ENCODE peak calls at places on chromosomes 16 and 17, in ten cellular contexts. H is iPS DF 6.9, Q is progenitor cell of endocrine pancreas, L is HuH-7.5, I is HFFc6, G is psoas muscle, D is SJCRH30, U is OCI-M1, J is iris pigment epithelial cell, O is HL-60. K is an unnamed sample.

GRCh38 chr17:31508310-31509094 is 117.0 kb downstream of the RAB11FIP4 start:
- DNase-seq in L (no peak), H (no peak), Q (no peak), I (no peak), D (no peak), U (peak), O (no peak), G (peak), J (no peak), K (no peak)

GRCh38 chr17:42872251-42872965 is 21.4 kb downstream of the AOC3 start:
- DNase-seq in D (no peak), I (no peak), J (no peak), H (no peak), Q (no peak), O (no peak), U (no peak), L (no peak), G (no peak), K (no peak)

GRCh38 chr17:42950044-42950783 is 14.0 kb downstream of the AARSD1 start:
- DNase-seq in U (no peak), J (no peak), L (no peak), G (no peak), H (no peak), Q (no peak), I (no peak), D (no peak), O (no peak), K (no peak)

GRCh38 chr16:51119576-51120288 is 31.3 kb downstream of the SALL1 start:
- DNase-seq in O (no peak), I (no peak), G (no peak), Q (no peak), J (no peak), D (no peak), L (no peak), H (no peak), U (no peak), K (no peak)

GRCh38 chr16:55207679-55208294 is 116.2 kb upstream of the IRX6 start:
- DNase-seq in O (no peak), U (no peak), G (no peak), J (no peak), D (peak), H (no peak), I (no peak), L (no peak), Q (no peak), K (no peak)

GRCh38 chr16:27245276-27246231 is 23.0 kb downstream of the NSMCE1 start:
- DNase-seq in I (peak), G (peak), D (no peak), J (peak), U (no peak), O (no peak), L (no peak), H (no peak), Q (no peak), K (no peak)

GRCh38 chr16:19290860-19291259 is 5.3 kb downstream of the CLEC19A start:
- DNase-seq in U (no peak), Q (no peak), L (no peak), D (no peak), I (no peak), G (no peak), J (no peak), H (no peak), O (no peak), K (no peak)

GRCh38 chr16:85187002-85187401 is 74.7 kb upstream of the CIBAR2 start:
- DNase-seq in J (peak), O (no peak), G (peak), D (no peak), H (no peak), I (peak), Q (no peak), L (no peak), U (no peak), K (peak)

GRCh38 chr16:20897253-20897896 is 2.8 kb downstream of the DCUN1D3 start:
- DNase-seq in D (no peak), O (no peak), L (no peak), I (peak), U (peak), G (peak), J (peak), H (no peak), Q (no peak), K (no peak)

GRCh38 chr17:77542551-77543490 is 402.1 kb downstream of the SEC14L1 start:
- DNase-seq in G (peak), D (peak), I (peak), H (peak), U (peak), Q (peak), O (peak), L (peak), J (peak), K (peak)

GRCh38 chr17:43467981-43468541 is 15.7 kb upstream of the DHX8 start:
- DNase-seq in J (peak), U (no peak), O (no peak), Q (no peak), D (peak), I (peak), G (no peak), L (no peak), H (no peak), K (no peak)

GRCh38 chr17:75810216-75810615 is 25.6 kb downstream of the UNK start:
- DNase-seq in L (no peak), J (no peak), U (no peak), O (no peak), D (no peak), H (no peak), I (no peak), Q (no peak), G (no peak), K (no peak)

GRCh38 chr17:62178579-62178978 is 113.5 kb upstream of the MED13 start:
- DNase-seq in D (no peak), J (peak), O (no peak), U (no peak), I (peak), Q (no peak), G (no peak), H (no peak), L (no peak), K (no peak)

GRCh38 chr17:35052780-35053179 is 10.7 kb downstream of the RFFL start:
- DNase-seq in G (no peak), Q (no peak), O (no peak), D (no peak), J (peak), L (no peak), I (no peak), U (no peak), H (no peak), K (no peak)

GRCh38 chr16:88909431-88910210 is 43.2 kb upstream of the PABPN1L start:
- DNase-seq in H (no peak), Q (no peak), J (no peak), L (no peak), I (no peak), O (no peak), U (no peak), G (no peak), D (no peak), K (no peak)

GRCh38 chr17:5587431-5588032 is 3.2 kb upstream of the NLRP1 start:
- DNase-seq in H (peak), Q (no peak), U (peak), D (peak), J (peak), L (peak), O (peak), G (no peak), I (peak), K (peak)

GRCh38 chr16:55473584-55473983 is 5.4 kb upstream of the MMP2 start:
- DNase-seq in G (no peak), O (no peak), J (no peak), L (no peak), H (no peak), Q (no peak), U (no peak), D (no peak), I (no peak), K (no peak)

GRCh38 chr16:23408242-23409201 is 44.5 kb downstream of the COG7 start:
- DNase-seq in O (no peak), I (peak), H (no peak), D (peak), U (no peak), L (peak), J (peak), G (peak), Q (no peak), K (peak)

GRCh38 chr16:56931253-56931768 is 631 bp upstream of the HERPUD1 start:
- DNase-seq in D (peak), L (no peak), Q (no peak), H (no peak), J (no peak), O (no peak), U (no peak), G (no peak), I (no peak), K (no peak)

GRCh38 chr16:12178251-12178990 is 201.9 kb downstream of the SNX29 start:
- DNase-seq in U (no peak), G (peak), J (peak), Q (no peak), D (peak), O (no peak), L (no peak), H (no peak), I (no peak), K (no peak)

GRCh38 chr16:88195911-88196465 is 186.8 kb upstream of the ZNF469 start:
- DNase-seq in O (no peak), Q (no peak), I (no peak), U (no peak), H (no peak), L (no peak), G (no peak), D (no peak), J (no peak), K (no peak)

GRCh38 chr17:78805301-78805700 is 23.2 kb upstream of the CYTH1 start:
- DNase-seq in D (no peak), O (no peak), G (no peak), I (no peak), H (no peak), U (no peak), Q (no peak), J (no peak), L (no peak), K (no peak)

GRCh38 chr17:59607817-59608403 is 11.8 kb upstream of the CLTC start:
- DNase-seq in D (peak), L (no peak), I (no peak), G (no peak), H (peak), U (peak), Q (no peak), J (no peak), O (peak), K (peak)

GRCh38 chr17:19630651-19631050 is 17.9 kb upstream of the ALDH3A2 start:
- DNase-seq in U (no peak), O (no peak), D (no peak), L (no peak), H (no peak), J (no peak), I (no peak), G (no peak), Q (no peak), K (no peak)